ENCODE peak calls at places on chromosomes 7 and 10, in nine cellular contexts. G is NCI-H774; K is GM03348; H is brain microvascular endothelial cell; B is T-helper 1 cell; U is A549; Q is HTR-8/SVneo; E is stimulated activated CD4-positive, alpha-beta T cell treated with anti-CD3 and anti-CD28 coated beads, Interleukin-1b, Interleukin-23, amount 100 ng/mL, for 24 hours; V is HepG2. Z is an unnamed sample.

GRCh38 chr10:101495324-101495925 is 92.6 kb downstream of the POLL start:
- DNase-seq in G (no peak), K (no peak), H (peak; percentile 2), B (no peak), U (no peak), Q (peak; percentile 11), E (no peak), V (peak; percentile 36), Z (peak; percentile 19)

GRCh38 chr10:129973674-129974059 is 9.6 kb upstream of the EBF3 start:
- DNase-seq in G (no peak), K (no peak), H (no peak), B (no peak), U (no peak), Q (no peak), E (no peak), V (no peak), Z (no peak)

GRCh38 chr7:73906874-73907273 is 45.9 kb downstream of the TMEM270 start:
- DNase-seq in G (no peak), K (no peak), H (no peak), B (no peak), U (no peak), Q (no peak), E (no peak), V (no peak), Z (no peak)

GRCh38 chr10:30420266-30420665 is 13.7 kb upstream of the MAP3K8 start:
- DNase-seq in G (no peak), K (no peak), H (no peak), B (no peak), U (no peak), Q (no peak), E (no peak), V (no peak), Z (no peak)

GRCh38 chr10:1128649-1129048 is 72.5 kb downstream of the WDR37 start:
- DNase-seq in G (no peak), K (no peak), H (no peak), B (no peak), U (no peak), Q (no peak), E (no peak), V (no peak), Z (no peak)

GRCh38 chr10:44990302-44990655 is 10.4 kb upstream of the ZNF22 start:
- DNase-seq in G (no peak), K (no peak), H (no peak), B (no peak), U (no peak), Q (no peak), E (no peak), V (peak; percentile 71), Z (no peak)

GRCh38 chr7:27134392-27134791 is 3.8 kb upstream of the HOXA4 start:
- DNase-seq in G (no peak), K (peak; percentile 83), H (no peak), B (no peak), U (no peak), Q (no peak), E (no peak), V (peak; percentile 40), Z (no peak)

GRCh38 chr10:22712959-22713852 is 1.2 kb downstream of the PIP4K2A start:
- DNase-seq in G (no peak), K (peak; percentile 47), H (no peak), B (peak; percentile 20), U (no peak), Q (no peak), E (no peak), V (peak; percentile 29), Z (peak; percentile 15)

GRCh38 chr10:115882021-115882420 is 391.0 kb downstream of the GFRA1 start:
- DNase-seq in G (no peak), K (no peak), H (no peak), B (no peak), U (no peak), Q (no peak), E (no peak), V (no peak), Z (no peak)

GRCh38 chr7:137269240-137269639 is 74.3 kb downstream of the PTN start:
- DNase-seq in G (no peak), K (no peak), H (no peak), B (no peak), U (no peak), Q (no peak), E (no peak), V (no peak), Z (no peak)

Z was measured in small intestine.